ENCODE peak calls at places on chromosome 17, in five cellular contexts. N is heart left ventricle, T is NT2/D1, I is HepG2, D is body of pancreas. H is an unnamed sample.
A peak's percentile ranks its signal among the peaks of the same experiment; 100 is the strongest.

GRCh38 chr17:4407851-4408250 is 25.9 kb upstream of the SPNS3 start:
- DNase-seq in T (no peak), N (no peak), D (peak; percentile 67), I (peak; percentile 18), H (peak; percentile 54)

GRCh38 chr17:34726536-34727384 is 147.4 kb downstream of the TMEM132E start:
- DNase-seq in N (no peak), I (no peak), T (no peak), D (no peak), H (no peak)

GRCh38 chr17:58310511-58311428 is 17.8 kb downstream of the TSPOAP1 start:
- DNase-seq in N (no peak), I (no peak), T (no peak), D (no peak), H (no peak)

GRCh38 chr17:46782250-46782953 is 36.1 kb downstream of the WNT3 start:
- DNase-seq in I (peak; percentile 62), N (no peak), T (no peak), D (peak; percentile 75), H (peak; percentile 63)

GRCh38 chr17:58271532-58271931 is 9.2 kb downstream of the MPO start:
- DNase-seq in D (no peak), I (no peak), N (no peak), T (no peak), H (no peak)

GRCh38 chr17:42421479-42422332 is 1.4 kb downstream of the CAVIN1 start:
- DNase-seq in I (no peak), T (no peak), D (no peak), N (peak; percentile 78), H (no peak)

GRCh38 chr17:38896373-38896954 is 26.6 kb downstream of the LASP1 start:
- DNase-seq in N (no peak), T (no peak), I (no peak), D (no peak), H (no peak)

GRCh38 chr17:42803074-42803883 is 4.6 kb downstream of the CNTD1 start:
- DNase-seq in I (peak; percentile 88), D (no peak), T (no peak), N (no peak), H (no peak)

GRCh38 chr17:29084476-29085148 is 41.7 kb downstream of the PIPOX start:
- DNase-seq in I (no peak), D (peak; percentile 70), T (no peak), N (peak; percentile 19), H (no peak)

GRCh38 chr17:60421273-60422161 is 772 bp upstream of the CHCT1 start:
- DNase-seq in T (peak; percentile 44), N (peak; percentile 87), I (peak; percentile 42), D (peak; percentile 74), H (peak; percentile 53)

GRCh38 chr17:67585077-67585602 is 132.6 kb upstream of the NOL11 start:
- DNase-seq in D (no peak), N (no peak), T (no peak), I (no peak), H (peak; percentile 29)

GRCh38 chr17:63497708-63498483 is 21.0 kb downstream of the ACE start:
- DNase-seq in N (peak; percentile 43), T (no peak), D (no peak), I (peak; percentile 62), H (no peak)

GRCh38 chr17:59829217-59830006 is 63.3 kb downstream of the TUBD1 start:
- DNase-seq in T (no peak), D (no peak), N (no peak), I (peak; percentile 97), H (peak; percentile 99)

GRCh38 chr17:51240275-51240674 is 19.6 kb downstream of the MBTD1 start:
- DNase-seq in T (no peak), N (no peak), D (no peak), I (no peak), H (no peak)

GRCh38 chr17:76700627-76701470 is 9.9 kb downstream of the MXRA7 start:
- DNase-seq in I (peak; percentile 86), D (peak; percentile 29), T (no peak), N (peak; percentile 80), H (no peak)

GRCh38 chr17:82246365-82247174 is 17.7 kb downstream of the SLC16A3 start:
- DNase-seq in D (no peak), T (no peak), I (no peak), N (peak; percentile 66), H (no peak)

GRCh38 chr17:68161644-68162428 is 86.0 kb upstream of the AMZ2 start:
- DNase-seq in N (no peak), T (no peak), I (no peak), D (no peak), H (no peak)

GRCh38 chr17:42347606-42348005 is 40.6 kb downstream of the STAT3 start:
- DNase-seq in I (no peak), D (no peak), N (no peak), T (no peak), H (no peak)

GRCh38 chr17:57943140-57943539 is 12.1 kb downstream of the CUEDC1 start:
- DNase-seq in N (no peak), D (no peak), I (no peak), T (no peak), H (no peak)

GRCh38 chr17:72392056-72393010 is 271.5 kb downstream of the SOX9 start:
- DNase-seq in T (no peak), N (no peak), I (no peak), D (no peak), H (no peak)

GRCh38 chr17:4810696-4811289 is 3.8 kb downstream of the PLD2 start:
- DNase-seq in T (no peak), I (no peak), N (peak; percentile 66), D (no peak), H (peak; percentile 20)

GRCh38 chr17:39608601-39609000 is 881 bp upstream of the NEUROD2 start:
- DNase-seq in N (no peak), I (no peak), T (no peak), D (no peak), H (no peak)

GRCh38 chr17:73192219-73192893 is 499 bp upstream of the COG1 start:
- DNase-seq in T (peak; percentile 44), I (peak; percentile 71), D (peak; percentile 69), N (peak; percentile 83), H (peak; percentile 69)

GRCh38 chr17:43543771-43544575 is 2.2 kb downstream of the ETV4 start:
- DNase-seq in T (peak; percentile 69), N (no peak), I (peak; percentile 47), D (no peak), H (no peak)

GRCh38 chr17:16419929-16420271 is 4.5 kb downstream of the TRPV2 start:
- DNase-seq in T (no peak), N (no peak), I (no peak), D (no peak), H (no peak)

GRCh38 chr17:17540278-17540906 is 44.2 kb upstream of the RASD1 start:
- DNase-seq in I (no peak), D (no peak), T (no peak), N (peak; percentile 64), H (no peak)

GRCh38 chr17:2975469-2975958 is 87.9 kb downstream of the OR1D5 start:
- DNase-seq in N (no peak), D (peak; percentile 35), I (peak; percentile 87), T (no peak), H (no peak)

GRCh38 chr17:67386965-67387551 is 10.0 kb downstream of the PITPNC1 start:
- DNase-seq in T (no peak), N (peak; percentile 75), I (peak; percentile 56), D (peak; percentile 53), H (peak; percentile 41)

GRCh38 chr17:40909351-40909750 is 24.3 kb upstream of the KRT20 start:
- DNase-seq in D (peak; percentile 80), I (peak; percentile 92), T (peak; percentile 43), N (no peak), H (peak; percentile 94)

GRCh38 chr17:80676096-80676466 is 131.4 kb downstream of the RPTOR start:
- DNase-seq in N (no peak), I (no peak), T (no peak), D (no peak), H (no peak)
- H3K4me1 ChIP-seq in N (no peaks in the 10 kb centered on the region), I (peaks cover 81% of the 10 kb centered on the region), T (peaks cover 10% of the 10 kb centered on the region), D (peaks cover 8% of the 10 kb centered on the region), H (no peaks in the 10 kb centered on the region)

DNA sequence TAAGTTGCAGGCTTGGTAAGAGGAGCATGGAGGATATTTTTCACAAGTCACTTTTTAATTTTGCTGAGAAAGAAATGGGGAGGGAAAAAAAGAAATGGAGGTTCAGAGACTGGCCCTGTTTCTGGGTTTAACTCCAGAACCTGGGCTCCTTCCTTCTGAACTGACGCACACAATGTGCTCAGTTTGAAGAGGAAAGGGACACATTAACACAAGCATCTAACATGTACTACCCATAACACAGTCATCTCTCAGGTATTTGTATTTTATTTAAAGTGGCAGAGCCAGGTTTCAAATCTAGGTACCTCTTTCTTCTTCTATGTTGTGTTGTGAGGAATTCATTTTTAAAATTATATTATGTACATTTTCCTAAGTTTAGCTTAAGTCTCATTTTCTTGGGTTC is 5.3 kb upstream of the TMEM100 start:
- DNase-seq in N (no peak), D (no peak), T (no peak), I (no peak), H (no peak)
- H3K4me1 ChIP-seq in N (peaks cover 57% of the 10 kb centered on the region), D (no peaks in the 10 kb centered on the region), T (peaks cover 2% of the 10 kb centered on the region), I (peaks cover 6% of the 10 kb centered on the region), H (no peaks in the 10 kb centered on the region)

GRCh38 chr17:78266231-78266631 is 34.8 kb downstream of the TMEM235 start:
- DNase-seq in N (no peak), T (no peak), I (no peak), D (peak; percentile 54), H (peak; percentile 51)

GRCh38 chr17:78268191-78268874 is 36.9 kb downstream of the TMEM235 start:
- DNase-seq in T (no peak), N (no peak), D (no peak), I (no peak), H (no peak)

GRCh38 chr17:78268960-78269892 is 37.8 kb downstream of the TMEM235 start:
- DNase-seq in T (no peak), I (no peak), N (no peak), D (no peak), H (no peak)

GRCh38 chr17:78266771-78267170 is 35.3 kb downstream of the TMEM235 start:
- DNase-seq in D (no peak), I (no peak), T (no peak), N (no peak), H (no peak)

GRCh38 chr17:78267257-78268073 is 36.0 kb downstream of the TMEM235 start:
- DNase-seq in I (no peak), D (no peak), T (no peak), N (no peak), H (no peak)
- H3K4me1 ChIP-seq in I (peaks cover 62% of the 10 kb centered on the region), D (peaks cover 24% of the 10 kb centered on the region), T (peaks cover 44% of the 10 kb centered on the region), N (peaks cover 13% of the 10 kb centered on the region), H (peaks cover 4% of the 10 kb centered on the region)

GRCh38 chr17:56637254-56637653 is 43.8 kb downstream of the NOG start:
- DNase-seq in I (no peak), T (no peak), N (no peak), D (no peak), H (no peak)

GRCh38 chr17:56640116-56640515 is 46.6 kb downstream of the NOG start:
- DNase-seq in T (no peak), D (no peak), N (no peak), I (no peak), H (no peak)

GRCh38 chr17:56638536-56639177 is 45.2 kb downstream of the NOG start:
- DNase-seq in N (no peak), I (no peak), D (no peak), T (no peak), H (no peak)

GRCh38 chr17:56641894-56642293 is 48.4 kb downstream of the NOG start:
- DNase-seq in T (no peak), I (no peak), D (no peak), N (no peak), H (no peak)

DNA sequence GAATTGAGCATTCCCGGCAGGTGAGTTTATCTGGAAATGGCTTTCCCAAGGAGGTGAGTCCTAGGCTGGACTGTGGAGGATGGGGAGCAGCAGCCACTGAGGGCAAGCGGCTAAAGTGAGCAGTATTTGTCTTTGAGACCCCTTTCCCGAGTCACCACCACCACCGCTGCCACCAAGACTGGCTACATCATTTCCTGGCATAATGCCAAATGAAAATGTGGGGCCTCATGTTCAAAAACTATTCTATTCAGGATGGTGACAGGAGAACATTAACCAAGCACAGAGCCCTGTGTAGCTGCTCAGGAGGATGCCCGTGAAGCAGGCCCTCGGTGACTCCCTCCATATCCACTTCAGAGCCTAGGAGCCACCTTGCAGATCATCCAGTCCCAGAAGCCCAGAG is 46.0 kb downstream of the NOG start:
- DNase-seq in N (no peak), T (no peak), I (no peak), D (no peak), H (no peak)
- H3K4me1 ChIP-seq in N (no peaks in the 10 kb centered on the region), T (peaks cover 3% of the 10 kb centered on the region), I (no peaks in the 10 kb centered on the region), D (no peaks in the 10 kb centered on the region), H (no peaks in the 10 kb centered on the region)